ENCODE peak calls at places on chromosomes 2 and 18, in four cellular contexts. One of them, this sample, is unnamed. For H3K9me3, the result is how much of the 10 kb centered on the place peaks cover.

GRCh38 chr18:39215920-39216319 is 1650.3 kb upstream of the CELF4 start:
- DNase-seq in H1: no peak
- DNase-seq in K562: no peak
- DNase-seq in HepG2: no peak
- DNase-seq in this sample: no peak

GRCh38 chr2:205539603-205540002 is 142.7 kb upstream of the NRP2 start:
- DNase-seq in H1: no peak
- DNase-seq in HepG2: peak
- DNase-seq in K562: no peak
- DNase-seq in this sample: peak

GRCh38 chr2:201643216-201643651 is at the start of gene TMEM237:
- DNase-seq in K562: peak
- DNase-seq in H1: peak
- DNase-seq in HepG2: peak
- DNase-seq in this sample: peak

GRCh38 chr2:85663684-85664565 is 4.1 kb downstream of the SFTPB start:
- DNase-seq in K562: no peak
- DNase-seq in HepG2: no peak
- DNase-seq in H1: no peak
- DNase-seq in this sample: no peak

GRCh38 chr2:96103906-96104861 is 12.2 kb downstream of the ADRA2B start:
- DNase-seq in HepG2: no peak
- DNase-seq in K562: no peak
- DNase-seq in H1: peak
- DNase-seq in this sample: no peak

GRCh38 chr18:3612315-3612714 is 162.3 kb downstream of the TGIF1 start:
- DNase-seq in K562: no peak
- DNase-seq in H1: no peak
- DNase-seq in HepG2: no peak
- DNase-seq in this sample: no peak

GRCh38 chr18:44342167-44342566 is 338.5 kb upstream of the SETBP1 start:
- DNase-seq in K562: no peak
- DNase-seq in HepG2: no peak
- DNase-seq in H1: no peak
- DNase-seq in this sample: no peak

GRCh38 chr2:43851026-43851980 is 12.5 kb downstream of the ABCG8 start:
- DNase-seq in K562: peak
- DNase-seq in HepG2: no peak
- DNase-seq in H1: peak
- DNase-seq in this sample: no peak

GRCh38 chr18:28041366-28041765 is 135.6 kb downstream of the CDH2 start:
- DNase-seq in H1: no peak
- DNase-seq in HepG2: no peak
- DNase-seq in K562: no peak
- DNase-seq in this sample: no peak

GRCh38 chr2:68336192-68336591 is 16.4 kb upstream of the CNRIP1 start:
- DNase-seq in HepG2: no peak
- DNase-seq in K562: no peak
- DNase-seq in H1: no peak
- DNase-seq in this sample: peak

DNA sequence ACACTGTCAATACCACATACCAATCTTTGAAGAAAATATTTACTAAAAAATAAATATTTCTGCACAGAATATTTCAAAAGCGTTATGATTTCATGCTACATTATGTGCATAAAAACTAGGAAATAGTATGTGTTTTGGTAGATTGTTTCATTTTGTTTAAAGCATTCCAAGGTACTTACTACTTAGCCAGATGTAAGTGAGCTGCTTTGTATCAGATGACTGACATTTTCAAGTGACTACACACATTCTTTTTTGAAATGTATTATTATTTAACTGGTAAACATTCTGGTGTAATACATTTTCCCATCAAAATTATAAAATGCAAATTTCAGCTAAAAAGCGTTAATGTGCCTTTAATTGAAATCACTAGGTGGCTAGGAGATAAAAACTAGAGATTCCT is 21.5 kb downstream of the GCA start:
- DNase-seq in H1: no peak
- DNase-seq in K562: no peak
- DNase-seq in HepG2: no peak
- DNase-seq in this sample: no peak
- TF ChIP-seq FOSL1 in H1: no peak
- TF ChIP-seq FOSL1 in K562: no peak
- TF ChIP-seq FOSL1 in HepG2: no peak
- TF ChIP-seq FOSL1 in this sample: no peak

GRCh38 chr18:23421277-23421676 is 31.8 kb upstream of the RIOK3 start:
- DNase-seq in HepG2: peak
- DNase-seq in K562: no peak
- DNase-seq in H1: peak
- DNase-seq in this sample: no peak
- H3K9me3 ChIP-seq in HepG2: under half
- H3K9me3 ChIP-seq in K562: under half
- H3K9me3 ChIP-seq in H1: under half
- H3K9me3 ChIP-seq in this sample: under half

GRCh38 chr2:235102987-235103386 is 151.2 kb downstream of the SH3BP4 start:
- DNase-seq in HepG2: no peak
- DNase-seq in H1: no peak
- DNase-seq in K562: no peak
- DNase-seq in this sample: no peak

GRCh38 chr2:235106874-235107639 is 155.2 kb downstream of the SH3BP4 start:
- DNase-seq in H1: peak
- DNase-seq in HepG2: peak
- DNase-seq in K562: peak
- DNase-seq in this sample: peak

GRCh38 chr2:235107640-235107951 is 155.8 kb downstream of the SH3BP4 start:
- DNase-seq in HepG2: no peak
- DNase-seq in K562: no peak
- DNase-seq in H1: no peak
- DNase-seq in this sample: no peak

GRCh38 chr2:235105821-235106359 is 154.1 kb downstream of the SH3BP4 start:
- DNase-seq in K562: no peak
- DNase-seq in HepG2: peak
- DNase-seq in H1: no peak
- DNase-seq in this sample: no peak
- TF ChIP-seq FOSL1 in K562: no peak
- TF ChIP-seq FOSL1 in HepG2: peak
- TF ChIP-seq FOSL1 in H1: no peak
- TF ChIP-seq FOSL1 in this sample: no peak

GRCh38 chr2:168482952-168483831 is 27.1 kb downstream of the CERS6 start:
- DNase-seq in K562: no peak
- DNase-seq in HepG2: no peak
- DNase-seq in H1: no peak
- DNase-seq in this sample: no peak
- H3K9me3 ChIP-seq in K562: under half
- H3K9me3 ChIP-seq in HepG2: under half
- H3K9me3 ChIP-seq in H1: under half
- H3K9me3 ChIP-seq in this sample: under half

DNA sequence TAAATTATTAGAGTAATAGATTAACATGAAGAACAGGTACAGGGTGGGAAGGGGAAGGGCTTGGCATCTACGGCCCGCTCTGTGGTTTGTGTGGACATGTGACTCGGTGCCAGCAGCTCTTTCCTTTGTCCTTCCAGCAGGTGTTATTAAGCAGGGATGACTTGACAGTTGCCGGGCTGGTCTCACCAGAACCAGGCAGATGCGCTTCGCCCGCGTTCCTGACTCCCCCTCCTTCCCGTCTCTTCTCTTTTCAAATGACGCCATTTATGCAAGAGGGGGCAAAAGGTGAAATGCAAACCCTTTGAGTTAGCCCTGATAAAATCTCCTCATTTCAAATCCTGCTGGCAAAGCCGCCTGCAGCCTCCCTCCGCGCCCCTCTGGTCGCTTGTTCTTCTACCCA is 38.9 kb upstream of the MGAT4A start:
- DNase-seq in HepG2: peak
- DNase-seq in H1: no peak
- DNase-seq in K562: no peak
- DNase-seq in this sample: no peak
- TF ChIP-seq FOSL1 in HepG2: no peak
- TF ChIP-seq FOSL1 in H1: no peak
- TF ChIP-seq FOSL1 in K562: no peak
- TF ChIP-seq FOSL1 in this sample: no peak

GRCh38 chr2:173327421-173327820 is 27.3 kb upstream of the CDCA7 start:
- DNase-seq in K562: no peak
- DNase-seq in H1: no peak
- DNase-seq in HepG2: no peak
- DNase-seq in this sample: no peak
- H3K9me3 ChIP-seq in K562: under half
- H3K9me3 ChIP-seq in H1: under half
- H3K9me3 ChIP-seq in HepG2: under half
- H3K9me3 ChIP-seq in this sample: under half

GRCh38 chr2:162403884-162404283 is 60.0 kb downstream of the GCA start:
- DNase-seq in K562: no peak
- DNase-seq in H1: no peak
- DNase-seq in HepG2: no peak
- DNase-seq in this sample: no peak
- TF ChIP-seq FOSL1 in K562: no peak
- TF ChIP-seq FOSL1 in H1: no peak
- TF ChIP-seq FOSL1 in HepG2: no peak
- TF ChIP-seq FOSL1 in this sample: no peak

GRCh38 chr2:214876815-214877214 is 67.3 kb upstream of the BARD1 start:
- DNase-seq in HepG2: no peak
- DNase-seq in H1: no peak
- DNase-seq in K562: no peak
- DNase-seq in this sample: no peak

DNA sequence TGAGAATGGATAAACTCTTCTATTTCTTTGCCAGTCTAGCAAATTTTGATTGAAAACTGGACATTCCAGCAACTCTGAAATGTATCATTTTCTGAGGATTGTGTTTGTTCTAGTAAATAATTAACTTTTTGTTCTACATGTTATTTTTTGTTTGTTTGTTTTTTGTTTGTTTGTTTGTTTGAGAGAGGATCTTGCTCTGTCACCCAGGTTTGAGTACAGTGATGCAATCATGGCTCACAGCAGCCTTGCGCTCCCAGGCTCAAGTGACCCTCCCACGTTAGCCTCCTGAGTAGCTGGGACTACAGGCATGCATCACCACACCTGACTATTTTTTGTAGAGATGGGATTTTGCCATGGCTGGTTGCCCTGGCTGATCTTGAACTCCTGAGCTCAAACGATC is 65.2 kb upstream of the BARD1 start:
- DNase-seq in HepG2: no peak
- DNase-seq in K562: no peak
- DNase-seq in H1: no peak
- DNase-seq in this sample: no peak
- H3K9me3 ChIP-seq in HepG2: under half
- H3K9me3 ChIP-seq in K562: under half
- H3K9me3 ChIP-seq in H1: under half
- H3K9me3 ChIP-seq in this sample: under half

GRCh38 chr2:9205963-9206948 is at the start of gene ASAP2:
- DNase-seq in HepG2: peak
- DNase-seq in K562: peak
- DNase-seq in H1: peak
- DNase-seq in this sample: no peak
- TF ChIP-seq FOSL1 in HepG2: no peak
- TF ChIP-seq FOSL1 in K562: peak
- TF ChIP-seq FOSL1 in H1: no peak
- TF ChIP-seq FOSL1 in this sample: no peak

This sample was measured in HCT116.